ENCODE peak calls at places on chromosomes 6 and 20, in four cellular contexts. One of them, this sample, is unnamed.

GRCh38 chr6:170248111-170248805 is 42.6 kb downstream of the DLL1 start:
- DNase-seq in ascending aorta: no peak
- DNase-seq in fibroblast of the aortic adventitia: no peak
- DNase-seq in foreskin fibroblast: no peak
- DNase-seq in this sample: no peak

GRCh38 chr20:1810926-1811620 is 84.1 kb upstream of the SIRPA start:
- DNase-seq in ascending aorta: no peak
- DNase-seq in fibroblast of the aortic adventitia: peak; percentile 42
- DNase-seq in foreskin fibroblast: no peak
- DNase-seq in this sample: no peak

GRCh38 chr6:137160763-137161162 is 12.7 kb downstream of the IL22RA2 start:
- DNase-seq in ascending aorta: no peak
- DNase-seq in fibroblast of the aortic adventitia: peak; percentile 65
- DNase-seq in foreskin fibroblast: no peak
- DNase-seq in this sample: peak; percentile 69

GRCh38 chr20:63809856-63810255 is 21.2 kb downstream of the ZBTB46 start:
- DNase-seq in ascending aorta: no peak
- DNase-seq in fibroblast of the aortic adventitia: no peak
- DNase-seq in foreskin fibroblast: no peak
- DNase-seq in this sample: no peak

GRCh38 chr6:26033942-26034354 is 53.3 kb upstream of the HFE start:
- DNase-seq in ascending aorta: peak; percentile 47
- DNase-seq in fibroblast of the aortic adventitia: no peak
- DNase-seq in foreskin fibroblast: no peak
- DNase-seq in this sample: no peak

GRCh38 chr6:39769012-39769411 is 23.2 kb upstream of the DAAM2 start:
- DNase-seq in ascending aorta: no peak
- DNase-seq in fibroblast of the aortic adventitia: no peak
- DNase-seq in foreskin fibroblast: no peak
- DNase-seq in this sample: no peak

GRCh38 chr6:72461144-72461543 is 160.7 kb upstream of the KCNQ5 start:
- DNase-seq in ascending aorta: no peak
- DNase-seq in fibroblast of the aortic adventitia: peak; percentile 30
- DNase-seq in foreskin fibroblast: peak; percentile 32
- DNase-seq in this sample: no peak

GRCh38 chr6:122364084-122364483 is 35.4 kb upstream of the HSF2 start:
- DNase-seq in ascending aorta: no peak
- DNase-seq in fibroblast of the aortic adventitia: no peak
- DNase-seq in foreskin fibroblast: no peak
- DNase-seq in this sample: no peak

GRCh38 chr6:113636357-113636824 is 220.8 kb upstream of the MARCKS start:
- DNase-seq in ascending aorta: no peak
- DNase-seq in fibroblast of the aortic adventitia: peak; percentile 39
- DNase-seq in foreskin fibroblast: peak; percentile 39
- DNase-seq in this sample: peak; percentile 44

GRCh38 chr20:51326241-51326819 is 216.2 kb downstream of the NFATC2 start:
- DNase-seq in ascending aorta: no peak
- DNase-seq in fibroblast of the aortic adventitia: peak; percentile 61
- DNase-seq in foreskin fibroblast: peak; percentile 33
- DNase-seq in this sample: peak; percentile 59

GRCh38 chr6:292506-293184 is 358 bp downstream of the DUSP22 start:
- DNase-seq in ascending aorta: no peak
- DNase-seq in fibroblast of the aortic adventitia: peak; percentile 46
- DNase-seq in foreskin fibroblast: peak; percentile 18
- DNase-seq in this sample: peak; percentile 55
- TF ChIP-seq CTCF in ascending aorta: no peak
- TF ChIP-seq CTCF in fibroblast of the aortic adventitia: no peak
- TF ChIP-seq CTCF in foreskin fibroblast: no peak
- TF ChIP-seq CTCF in this sample: no peak

DNA sequence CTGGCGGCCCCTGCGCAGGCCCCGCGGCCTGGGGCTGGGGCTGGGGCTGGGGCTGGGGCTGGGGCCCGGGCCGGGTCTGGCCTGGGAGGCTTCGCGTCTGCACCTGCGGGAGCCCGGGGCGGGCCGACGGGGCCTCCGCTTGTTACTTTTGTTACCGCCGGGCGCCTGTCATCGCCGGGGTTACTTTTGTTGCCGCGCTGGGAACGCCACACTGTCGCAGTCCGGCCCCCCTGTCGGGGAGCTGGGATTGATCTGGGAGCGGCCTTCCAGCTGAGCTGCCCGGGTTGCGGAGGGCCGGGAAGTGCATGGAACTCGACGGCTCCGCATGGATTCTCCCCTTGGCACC is 703 bp downstream of the OGFR start:
- DNase-seq in ascending aorta: no peak
- DNase-seq in fibroblast of the aortic adventitia: peak; percentile 26
- DNase-seq in foreskin fibroblast: no peak
- DNase-seq in this sample: no peak
- TF ChIP-seq CTCF in ascending aorta: no peak
- TF ChIP-seq CTCF in fibroblast of the aortic adventitia: peak; percentile 1
- TF ChIP-seq CTCF in foreskin fibroblast: no peak
- TF ChIP-seq CTCF in this sample: no peak

GRCh38 chr20:49961413-49961812 is 21.4 kb upstream of the SNAI1 start:
- DNase-seq in ascending aorta: no peak
- DNase-seq in fibroblast of the aortic adventitia: no peak
- DNase-seq in foreskin fibroblast: no peak
- DNase-seq in this sample: no peak

GRCh38 chr20:49955167-49955566 is 19.0 kb downstream of the RNF114 start:
- DNase-seq in ascending aorta: no peak
- DNase-seq in fibroblast of the aortic adventitia: no peak
- DNase-seq in foreskin fibroblast: no peak
- DNase-seq in this sample: no peak

GRCh38 chr20:49956689-49957443 is 20.7 kb downstream of the RNF114 start:
- DNase-seq in ascending aorta: no peak
- DNase-seq in fibroblast of the aortic adventitia: no peak
- DNase-seq in foreskin fibroblast: no peak
- DNase-seq in this sample: no peak

DNA sequence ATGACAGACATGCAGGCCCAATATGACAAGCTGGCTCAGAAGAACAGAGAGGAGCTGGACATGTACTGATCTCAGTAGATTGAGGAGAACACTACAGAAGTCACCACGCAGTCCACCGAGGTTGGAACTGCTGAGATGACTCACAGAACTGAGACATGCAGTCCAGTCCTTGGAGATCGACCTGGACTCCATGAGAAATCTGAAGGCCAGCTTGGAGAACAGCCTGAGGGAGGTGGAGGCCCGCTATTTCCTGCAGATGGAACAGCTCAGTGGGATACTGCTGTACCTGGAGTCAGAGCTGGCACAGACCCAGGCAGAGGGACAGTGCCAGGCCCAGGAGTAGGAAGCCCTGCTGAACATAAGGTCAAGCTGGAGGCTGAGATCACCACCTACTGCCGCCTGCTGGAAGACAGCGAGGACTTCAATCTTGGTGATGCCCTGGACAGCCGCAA is 21.3 kb downstream of the RNF114 start:
- DNase-seq in ascending aorta: no peak
- DNase-seq in fibroblast of the aortic adventitia: no peak
- DNase-seq in foreskin fibroblast: no peak
- DNase-seq in this sample: no peak
- TF ChIP-seq CTCF in ascending aorta: no peak
- TF ChIP-seq CTCF in fibroblast of the aortic adventitia: no peak
- TF ChIP-seq CTCF in foreskin fibroblast: no peak
- TF ChIP-seq CTCF in this sample: no peak

DNA sequence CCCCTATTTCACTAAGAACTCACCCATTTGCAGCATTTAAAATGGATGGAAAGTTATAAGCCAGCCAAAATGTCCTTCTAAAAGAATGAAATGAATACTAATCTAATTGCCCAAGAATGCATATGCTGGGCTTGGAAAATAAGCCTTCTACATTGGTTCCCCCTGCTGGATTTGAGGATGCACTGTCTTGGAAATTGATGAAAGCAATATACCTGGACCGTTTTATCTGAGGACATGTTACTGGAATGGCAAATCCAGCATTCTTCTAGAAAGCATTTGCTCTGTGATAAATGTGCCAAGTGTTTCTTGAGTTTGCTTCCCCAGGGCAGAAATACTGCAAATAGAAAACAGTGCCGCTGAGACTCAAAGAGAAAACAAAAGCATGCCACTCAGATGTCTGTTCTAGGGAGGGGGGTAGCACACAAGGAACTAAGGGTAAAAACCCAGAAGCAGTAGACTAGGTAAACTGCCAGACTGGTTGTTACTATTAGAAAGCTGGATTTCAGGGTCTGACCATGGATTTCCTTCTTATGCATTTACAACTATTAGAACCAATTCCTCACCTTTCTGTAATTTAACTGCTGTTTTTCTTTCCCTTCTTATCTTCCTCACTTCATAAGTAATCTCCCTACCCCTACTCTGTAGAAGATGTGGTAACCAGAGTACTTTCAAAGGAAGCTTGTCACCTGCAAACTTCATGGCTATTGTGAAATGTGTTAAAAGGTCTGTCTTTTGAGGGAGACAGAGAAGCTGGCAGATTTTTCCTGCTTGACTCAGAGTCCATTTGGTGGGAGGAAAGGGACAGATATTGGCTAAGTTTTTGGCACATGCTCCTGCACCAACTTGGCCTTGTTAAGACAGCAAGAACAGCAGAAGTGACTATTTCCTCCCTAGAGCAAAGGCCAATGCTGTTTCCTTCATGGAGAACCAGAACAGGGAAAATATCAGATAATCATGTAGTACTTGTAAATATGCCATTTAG is 642.6 kb downstream of the KIF16B start:
- DNase-seq in ascending aorta: no peak
- DNase-seq in fibroblast of the aortic adventitia: no peak
- DNase-seq in foreskin fibroblast: peak; percentile 59
- DNase-seq in this sample: peak; percentile 59
- TF ChIP-seq CTCF in ascending aorta: peak; percentile 33
- TF ChIP-seq CTCF in fibroblast of the aortic adventitia: no peak
- TF ChIP-seq CTCF in foreskin fibroblast: peak; percentile 66
- TF ChIP-seq CTCF in this sample: peak; percentile 77

GRCh38 chr6:33606642-33607041 is 14.5 kb upstream of the ITPR3 start:
- DNase-seq in ascending aorta: no peak
- DNase-seq in fibroblast of the aortic adventitia: no peak
- DNase-seq in foreskin fibroblast: no peak
- DNase-seq in this sample: no peak

GRCh38 chr6:33609444-33610034 is 11.6 kb upstream of the ITPR3 start:
- DNase-seq in ascending aorta: no peak
- DNase-seq in fibroblast of the aortic adventitia: peak; percentile 88
- DNase-seq in foreskin fibroblast: peak; percentile 89
- DNase-seq in this sample: no peak

GRCh38 chr6:33609019-33609418 is 12.1 kb upstream of the ITPR3 start:
- DNase-seq in ascending aorta: no peak
- DNase-seq in fibroblast of the aortic adventitia: no peak
- DNase-seq in foreskin fibroblast: no peak
- DNase-seq in this sample: no peak

GRCh38 chr6:33607126-33607783 is 13.9 kb upstream of the ITPR3 start:
- DNase-seq in ascending aorta: no peak
- DNase-seq in fibroblast of the aortic adventitia: no peak
- DNase-seq in foreskin fibroblast: no peak
- DNase-seq in this sample: no peak

GRCh38 chr6:33607784-33608161 is 13.3 kb upstream of the ITPR3 start:
- DNase-seq in ascending aorta: no peak
- DNase-seq in fibroblast of the aortic adventitia: no peak
- DNase-seq in foreskin fibroblast: no peak
- DNase-seq in this sample: peak; percentile 53
- TF ChIP-seq CTCF in ascending aorta: no peak
- TF ChIP-seq CTCF in fibroblast of the aortic adventitia: no peak
- TF ChIP-seq CTCF in foreskin fibroblast: no peak
- TF ChIP-seq CTCF in this sample: peak; percentile 44

DNA sequence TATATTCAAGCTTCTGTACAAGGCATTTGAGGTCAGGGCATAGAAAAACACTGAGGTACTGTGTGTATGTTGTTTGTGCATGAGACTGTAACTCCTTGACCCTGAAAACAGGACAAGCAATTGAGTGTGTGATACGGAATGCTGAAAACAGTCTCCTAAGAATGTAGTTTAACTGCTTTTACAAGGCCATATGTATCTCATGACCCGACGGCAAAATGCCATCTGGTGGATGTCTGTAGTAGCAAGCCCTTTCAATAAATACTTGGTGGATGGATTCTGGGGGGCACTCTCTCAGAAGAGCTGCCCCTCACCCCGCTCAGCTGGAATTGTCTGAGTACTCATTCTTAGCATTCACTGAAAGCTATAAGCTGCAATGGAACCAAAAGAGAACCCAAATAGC is 69.3 kb upstream of the EYS start:
- DNase-seq in ascending aorta: no peak
- DNase-seq in fibroblast of the aortic adventitia: no peak
- DNase-seq in foreskin fibroblast: no peak
- DNase-seq in this sample: peak; percentile 25
- TF ChIP-seq CTCF in ascending aorta: no peak
- TF ChIP-seq CTCF in fibroblast of the aortic adventitia: no peak
- TF ChIP-seq CTCF in foreskin fibroblast: no peak
- TF ChIP-seq CTCF in this sample: no peak